ENCODE peak calls at places on chromosomes 6 and 20, in eight cellular contexts. R is effector memory CD4-positive, alpha-beta T cell; U is endothelial cell of umbilical vein; C is SK-N-SH; J is omental fat pad; H is sigmoid colon; K is lower lobe of right lung; T is GM12865. S is an unnamed sample.

GRCh38 chr20:25606094-25606640 is 17.6 kb downstream of the NANP start:
- DNase-seq in R (no peak), U (no peak), C (no peak), J (no peak), H (no peak), K (no peak), T (no peak), S (no peak)

GRCh38 chr6:102798631-102799030 is 1405.1 kb downstream of the GRIK2 start:
- DNase-seq in R (no peak), U (no peak), C (no peak), J (no peak), H (no peak), K (no peak), T (no peak), S (no peak)

GRCh38 chr20:19347943-19348456 is 135.6 kb downstream of the SLC24A3 start:
- DNase-seq in R (no peak), U (no peak), C (no peak), J (no peak), H (no peak), K (no peak), T (peak; percentile 75), S (no peak)

GRCh38 chr6:20038385-20038784 is 173.9 kb downstream of the MBOAT1 start:
- DNase-seq in R (no peak), U (no peak), C (no peak), J (no peak), H (no peak), K (no peak), T (no peak), S (no peak)

GRCh38 chr6:132365319-132365907 is 35.9 kb downstream of the MOXD1 start:
- DNase-seq in R (no peak), U (no peak), C (no peak), J (no peak), H (peak; percentile 55), K (no peak), T (peak; percentile 79), S (no peak)

GRCh38 chr20:17854307-17854903 is 114.2 kb downstream of the SNX5 start:
- DNase-seq in R (no peak), U (peak; percentile 55), C (peak; percentile 72), J (no peak), H (no peak), K (no peak), T (peak; percentile 65), S (no peak)

GRCh38 chr6:55664581-55665223 is 85.7 kb upstream of the HMGCLL1 start:
- DNase-seq in R (no peak), U (no peak), C (no peak), J (no peak), H (no peak), K (no peak), T (no peak), S (no peak)

GRCh38 chr20:51695574-51696303 is 72.5 kb downstream of the ATP9A start:
- DNase-seq in R (no peak), U (peak; percentile 96), C (peak; percentile 81), J (no peak), H (no peak), K (no peak), T (no peak), S (no peak)

GRCh38 chr6:108608453-108609275 is 47.9 kb downstream of the FOXO3 start:
- DNase-seq in R (no peak), U (no peak), C (no peak), J (no peak), H (no peak), K (no peak), T (peak; percentile 61), S (no peak)

GRCh38 chr6:41823178-41823577 is 35.7 kb downstream of the TOMM6 start:
- DNase-seq in R (no peak), U (no peak), C (no peak), J (no peak), H (no peak), K (no peak), T (no peak), S (no peak)

GRCh38 chr6:162379762-162380409 is 347.7 kb downstream of the PRKN start:
- DNase-seq in R (no peak), U (no peak), C (no peak), J (no peak), H (no peak), K (no peak), T (no peak), S (no peak)

GRCh38 chr20:3273371-3273770 is 34.4 kb upstream of the SLC4A11 start:
- DNase-seq in R (no peak), U (no peak), C (no peak), J (no peak), H (no peak), K (no peak), T (no peak), S (no peak)

GRCh38 chr20:20711413-20711812 is 1.0 kb downstream of the RALGAPA2 start:
- DNase-seq in R (peak; percentile 4), U (peak; percentile 21), C (no peak), J (no peak), H (no peak), K (no peak), T (peak; percentile 41), S (no peak)